ENCODE peak calls at places on chromosomes 16 and 17, in six cellular contexts. A is gastrocnemius medialis, K is WERI-Rb-1, Z is stomach, G is IMR-90, H is uterus. L is an unnamed sample.

GRCh38 chr16:69725480-69726312 is 664 bp downstream of the NQO1 start:
- DNase-seq in A (no peak), K (no peak), Z (peak), G (no peak), H (no peak), L (no peak)

GRCh38 chr17:79948918-79949645 is 86.6 kb downstream of the TBC1D16 start:
- DNase-seq in A (no peak), K (peak), Z (no peak), G (no peak), H (peak), L (no peak)

GRCh38 chr16:89315791-89316581 is 98.5 kb downstream of the ZNF778 start:
- DNase-seq in A (no peak), K (no peak), Z (peak), G (peak), H (no peak), L (no peak)

GRCh38 chr17:7060165-7060890 is 16.4 kb upstream of the SLC16A11 start:
- DNase-seq in A (no peak), K (no peak), Z (peak), G (peak), H (no peak), L (no peak)

GRCh38 chr17:61470530-61471136 is 18.4 kb downstream of the TBX4 start:
- DNase-seq in A (no peak), K (no peak), Z (no peak), G (no peak), H (peak), L (no peak)

GRCh38 chr16:57091990-57092785 is at the start of gene CPNE2:
- DNase-seq in A (peak), K (peak), Z (peak), G (peak), H (peak), L (no peak)

GRCh38 chr17:81831957-81832607 is 1.0 kb downstream of the MCRIP1 start:
- DNase-seq in A (peak), K (peak), Z (no peak), G (peak), H (no peak), L (no peak)

GRCh38 chr17:1272701-1273100 is 2.5 kb downstream of the BHLHA9 start:
- DNase-seq in A (no peak), K (no peak), Z (no peak), G (no peak), H (no peak), L (no peak)

DNA sequence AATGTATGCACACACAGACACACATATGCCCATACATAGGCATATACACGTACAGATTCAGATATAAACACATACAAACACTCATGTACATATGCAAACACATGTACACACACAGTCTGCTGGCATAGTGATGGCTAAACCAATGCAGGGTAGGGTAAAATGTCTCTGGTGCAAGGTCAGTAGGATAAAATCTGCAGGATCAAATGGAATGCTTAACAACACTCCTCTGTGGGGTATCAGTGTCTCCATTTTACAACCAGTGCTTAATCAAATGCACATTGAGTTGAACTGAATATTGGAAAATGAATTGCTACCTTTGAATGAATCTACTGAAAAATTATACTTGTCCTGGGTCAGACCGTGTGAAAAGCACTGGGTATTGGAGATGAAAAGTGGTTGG is 314.6 kb downstream of the HAPSTR1 start:
- DNase-seq in A (no peak), K (no peak), Z (no peak), G (no peak), H (no peak), L (no peak)
- H3K27ac ChIP-seq in A (no peak), K (peak), Z (no peak), G (no peak), H (no peak), L (no peak)

GRCh38 chr17:39225308-39225973 is at the start of gene STAC2:
- DNase-seq in A (no peak), K (no peak), Z (no peak), G (no peak), H (no peak), L (no peak)

GRCh38 chr17:39225974-39226683 is 384 bp upstream of the STAC2 start:
- DNase-seq in A (no peak), K (peak), Z (peak), G (peak), H (peak), L (no peak)

GRCh38 chr17:39223907-39224777 is 1.6 kb downstream of the STAC2 start:
- DNase-seq in A (no peak), K (no peak), Z (no peak), G (no peak), H (no peak), L (no peak)

GRCh38 chr17:39222866-39223834 is 2.6 kb downstream of the STAC2 start:
- DNase-seq in A (no peak), K (no peak), Z (no peak), G (no peak), H (no peak), L (no peak)

GRCh38 chr17:39224778-39225307 is 902 bp downstream of the STAC2 start:
- DNase-seq in A (no peak), K (no peak), Z (no peak), G (no peak), H (no peak), L (no peak)
- H3K4me3 ChIP-seq in A (peak), K (peak), Z (peak), G (no peak), H (peak), L (no peak)

GRCh38 chr17:4818276-4818675 is 11.3 kb downstream of the PLD2 start:
- DNase-seq in A (no peak), K (peak), Z (no peak), G (no peak), H (no peak), L (no peak)

GRCh38 chr17:4812690-4813089 is 5.7 kb downstream of the PLD2 start:
- DNase-seq in A (no peak), K (no peak), Z (no peak), G (no peak), H (no peak), L (no peak)

GRCh38 chr17:4816826-4817225 is 9.9 kb downstream of the PLD2 start:
- DNase-seq in A (no peak), K (no peak), Z (no peak), G (no peak), H (no peak), L (no peak)

GRCh38 chr17:4811471-4811870 is 4.5 kb downstream of the PLD2 start:
- DNase-seq in A (no peak), K (no peak), Z (no peak), G (no peak), H (no peak), L (no peak)

GRCh38 chr17:4815043-4815675 is 8.2 kb downstream of the PLD2 start:
- DNase-seq in A (no peak), K (no peak), Z (no peak), G (no peak), H (no peak), L (no peak)
- TF ChIP-seq CTCF in A (no peak), K (peak), Z (no peak), G (no peak), H (no peak), L (peak)

GRCh38 chr16:73737637-73738036 is 559.0 kb upstream of the PSMD7 start:
- DNase-seq in A (no peak), K (no peak), Z (no peak), G (no peak), H (no peak), L (no peak)
- H3K27ac ChIP-seq in A (no peak), K (no peak), Z (no peak), G (no peak), H (no peak), L (no peak)

GRCh38 chr17:76700290-76700626 is 10.5 kb downstream of the MXRA7 start:
- DNase-seq in A (no peak), K (no peak), Z (no peak), G (no peak), H (no peak), L (no peak)

GRCh38 chr17:76702941-76703637 is 7.7 kb downstream of the MXRA7 start:
- DNase-seq in A (no peak), K (no peak), Z (no peak), G (no peak), H (no peak), L (no peak)

GRCh38 chr17:76701471-76701967 is 9.2 kb downstream of the MXRA7 start:
- DNase-seq in A (no peak), K (no peak), Z (no peak), G (no peak), H (no peak), L (no peak)

GRCh38 chr17:76697702-76698465 is 12.9 kb downstream of the MXRA7 start:
- DNase-seq in A (no peak), K (peak), Z (no peak), G (peak), H (peak), L (no peak)

DNA sequence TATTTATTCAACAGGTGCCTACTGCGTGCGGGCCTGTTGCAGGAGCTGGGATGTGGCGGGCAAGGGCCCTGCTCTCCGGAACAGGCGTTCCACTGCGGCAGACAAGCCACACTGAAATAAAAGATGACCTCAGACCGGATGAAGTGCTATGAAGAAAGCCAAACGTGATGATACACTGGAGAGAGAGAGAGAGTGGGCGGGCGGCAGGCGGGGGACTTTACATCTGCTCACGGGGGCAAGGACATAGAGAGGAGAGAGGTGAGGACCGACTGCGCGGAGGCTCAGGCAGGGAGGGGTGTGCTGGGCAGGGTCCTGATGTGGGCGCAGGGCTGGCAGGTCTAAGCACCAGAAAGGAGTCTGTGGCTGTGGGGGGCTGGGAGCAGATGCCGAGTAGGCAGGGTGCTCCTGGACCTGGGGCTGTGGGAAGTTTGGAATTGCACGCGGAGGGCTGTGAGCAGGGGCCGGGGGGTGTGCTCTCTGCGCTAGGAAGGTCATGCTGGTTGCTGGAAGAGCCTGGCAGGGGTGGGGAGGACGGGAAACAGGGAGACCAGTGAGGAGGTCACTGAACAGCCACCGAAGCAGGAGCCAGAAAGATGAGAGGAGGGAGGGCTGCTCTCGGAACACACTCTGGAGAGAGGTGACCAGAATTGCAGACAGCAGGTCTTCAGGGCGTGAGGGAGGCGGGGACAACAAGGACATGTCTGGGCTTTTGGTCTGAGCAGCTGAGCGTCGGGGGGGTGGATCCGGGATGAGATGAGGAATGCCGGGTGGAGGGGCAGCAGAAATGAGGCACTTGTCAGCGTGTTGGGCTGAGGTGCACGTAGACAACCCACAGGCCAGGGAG is 9.9 kb downstream of the MXRA7 start:
- DNase-seq in A (peak), K (peak), Z (no peak), G (peak), H (peak), L (peak)
- H3K4me3 ChIP-seq in A (peak), K (peak), Z (peak), G (peak), H (peak), L (peak)

GRCh38 chr16:53034306-53034705 is 18.4 kb downstream of the CHD9NB start:
- DNase-seq in A (no peak), K (no peak), Z (no peak), G (peak), H (no peak), L (no peak)
- TF ChIP-seq CTCF in A (no peak), K (no peak), Z (no peak), G (no peak), H (no peak), L (no peak)

GRCh38 chr16:86517652-86518258 is 7.4 kb downstream of the FOXF1 start:
- DNase-seq in A (peak), K (peak), Z (peak), G (peak), H (peak), L (peak)

GRCh38 chr16:86520317-86521210 is 10.2 kb downstream of the FOXF1 start:
- DNase-seq in A (no peak), K (no peak), Z (no peak), G (peak), H (no peak), L (no peak)

GRCh38 chr16:86517033-86517432 is 6.7 kb downstream of the FOXF1 start:
- DNase-seq in A (no peak), K (no peak), Z (no peak), G (peak), H (no peak), L (no peak)

GRCh38 chr16:86519649-86520316 is 9.5 kb downstream of the FOXF1 start:
- DNase-seq in A (no peak), K (peak), Z (peak), G (peak), H (peak), L (peak)

DNA sequence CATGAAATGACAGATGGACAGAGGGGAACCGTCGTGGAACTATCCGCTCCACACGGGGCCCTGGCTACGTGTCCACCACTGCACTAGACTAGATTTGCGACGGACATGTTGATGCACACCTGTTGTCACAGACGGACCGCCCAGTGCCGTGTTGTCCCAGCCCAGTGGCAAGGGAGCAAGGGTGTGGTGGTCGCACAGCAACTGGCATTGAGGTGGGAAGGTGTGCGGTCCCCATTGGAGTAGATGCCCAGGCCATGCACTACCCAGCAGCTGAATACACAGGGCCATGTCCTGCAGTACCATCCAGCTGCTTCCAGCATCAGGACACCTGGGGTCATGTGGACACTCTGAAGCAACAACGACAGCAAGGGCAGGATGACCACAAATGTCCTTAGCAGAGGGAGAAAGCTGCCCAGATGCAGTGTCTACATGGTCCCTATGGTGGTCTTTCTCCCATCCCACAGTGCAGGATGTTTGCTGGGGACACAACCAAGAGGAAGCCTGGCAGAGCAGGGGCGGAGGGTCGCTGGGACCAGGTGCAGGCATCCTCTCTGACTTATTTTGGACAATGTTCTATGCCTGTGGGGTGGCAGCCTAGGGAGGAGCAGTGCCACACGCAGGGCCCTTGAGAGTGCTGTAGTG is 8.8 kb downstream of the FOXF1 start:
- DNase-seq in A (no peak), K (no peak), Z (no peak), G (peak), H (no peak), L (no peak)
- H3K27ac ChIP-seq in A (no peak), K (no peak), Z (peak), G (peak), H (no peak), L (peak)

GRCh38 chr16:66947302-66948033 is 12.2 kb downstream of the CES2 start:
- DNase-seq in A (peak), K (peak), Z (peak), G (peak), H (peak), L (peak)
- H3K4me3 ChIP-seq in A (peak), K (no peak), Z (peak), G (peak), H (peak), L (peak)

L was measured in AG04450.